ENCODE peak calls at places on chromosomes 3 and 15, in seven cellular contexts. One of them, this sample, is unnamed.
A peak's percentile ranks its signal among the peaks of the same experiment; 100 is the strongest.

GRCh38 chr15:69061414-69061842 is 46.9 kb downstream of the NOX5 start:
- DNase-seq in effector memory CD8-positive, alpha-beta T cell: no peak
- DNase-seq in activated CD8-positive, alpha-beta memory T cell treated with anti-CD3 and anti-CD28 coated beads, Interleukin-2, amount 50 U/mL, for 4 hours: no peak
- DNase-seq in IMR-90: no peak
- DNase-seq in Daoy: no peak
- DNase-seq in NCI-H1694: no peak
- DNase-seq in bronchial epithelial cell: no peak
- DNase-seq in this sample: no peak

GRCh38 chr3:17638351-17638750 is 104.1 kb downstream of the TBC1D5 start:
- DNase-seq in effector memory CD8-positive, alpha-beta T cell: no peak
- DNase-seq in activated CD8-positive, alpha-beta memory T cell treated with anti-CD3 and anti-CD28 coated beads, Interleukin-2, amount 50 U/mL, for 4 hours: no peak
- DNase-seq in IMR-90: peak; percentile 30
- DNase-seq in Daoy: no peak
- DNase-seq in NCI-H1694: no peak
- DNase-seq in bronchial epithelial cell: peak; percentile 21
- DNase-seq in this sample: no peak

GRCh38 chr15:62791694-62792093 is 250.9 kb upstream of the TPM1 start:
- DNase-seq in effector memory CD8-positive, alpha-beta T cell: no peak
- DNase-seq in activated CD8-positive, alpha-beta memory T cell treated with anti-CD3 and anti-CD28 coated beads, Interleukin-2, amount 50 U/mL, for 4 hours: no peak
- DNase-seq in IMR-90: no peak
- DNase-seq in Daoy: no peak
- DNase-seq in NCI-H1694: no peak
- DNase-seq in bronchial epithelial cell: no peak
- DNase-seq in this sample: no peak

GRCh38 chr3:135107043-135107442 is 312.0 kb downstream of the EPHB1 start:
- DNase-seq in effector memory CD8-positive, alpha-beta T cell: no peak
- DNase-seq in activated CD8-positive, alpha-beta memory T cell treated with anti-CD3 and anti-CD28 coated beads, Interleukin-2, amount 50 U/mL, for 4 hours: no peak
- DNase-seq in IMR-90: no peak
- DNase-seq in Daoy: no peak
- DNase-seq in NCI-H1694: no peak
- DNase-seq in bronchial epithelial cell: no peak
- DNase-seq in this sample: no peak

GRCh38 chr15:39118510-39118909 is 462.4 kb upstream of the THBS1 start:
- DNase-seq in effector memory CD8-positive, alpha-beta T cell: no peak
- DNase-seq in activated CD8-positive, alpha-beta memory T cell treated with anti-CD3 and anti-CD28 coated beads, Interleukin-2, amount 50 U/mL, for 4 hours: no peak
- DNase-seq in IMR-90: peak; percentile 80
- DNase-seq in Daoy: peak; percentile 73
- DNase-seq in NCI-H1694: no peak
- DNase-seq in bronchial epithelial cell: peak; percentile 83
- DNase-seq in this sample: no peak

GRCh38 chr3:58134468-58134867 is 76.3 kb downstream of the DNASE1L3 start:
- DNase-seq in effector memory CD8-positive, alpha-beta T cell: no peak
- DNase-seq in activated CD8-positive, alpha-beta memory T cell treated with anti-CD3 and anti-CD28 coated beads, Interleukin-2, amount 50 U/mL, for 4 hours: no peak
- DNase-seq in IMR-90: no peak
- DNase-seq in Daoy: no peak
- DNase-seq in NCI-H1694: no peak
- DNase-seq in bronchial epithelial cell: no peak
- DNase-seq in this sample: no peak

GRCh38 chr3:30368978-30369377 is 237.4 kb upstream of the TGFBR2 start:
- DNase-seq in effector memory CD8-positive, alpha-beta T cell: no peak
- DNase-seq in activated CD8-positive, alpha-beta memory T cell treated with anti-CD3 and anti-CD28 coated beads, Interleukin-2, amount 50 U/mL, for 4 hours: no peak
- DNase-seq in IMR-90: peak; percentile 73
- DNase-seq in Daoy: no peak
- DNase-seq in NCI-H1694: no peak
- DNase-seq in bronchial epithelial cell: peak; percentile 77
- DNase-seq in this sample: no peak

GRCh38 chr15:39613271-39613670 is 32.4 kb downstream of the THBS1 start:
- DNase-seq in effector memory CD8-positive, alpha-beta T cell: no peak
- DNase-seq in activated CD8-positive, alpha-beta memory T cell treated with anti-CD3 and anti-CD28 coated beads, Interleukin-2, amount 50 U/mL, for 4 hours: no peak
- DNase-seq in IMR-90: peak; percentile 25
- DNase-seq in Daoy: no peak
- DNase-seq in NCI-H1694: no peak
- DNase-seq in bronchial epithelial cell: peak; percentile 62
- DNase-seq in this sample: no peak

GRCh38 chr3:128850544-128850943 is 28.9 kb upstream of the ACAD9 start:
- DNase-seq in effector memory CD8-positive, alpha-beta T cell: no peak
- DNase-seq in activated CD8-positive, alpha-beta memory T cell treated with anti-CD3 and anti-CD28 coated beads, Interleukin-2, amount 50 U/mL, for 4 hours: no peak
- DNase-seq in IMR-90: no peak
- DNase-seq in Daoy: no peak
- DNase-seq in NCI-H1694: no peak
- DNase-seq in bronchial epithelial cell: no peak
- DNase-seq in this sample: no peak

GRCh38 chr3:56115199-56115598 is 353.1 kb downstream of the ERC2 start:
- DNase-seq in effector memory CD8-positive, alpha-beta T cell: no peak
- DNase-seq in activated CD8-positive, alpha-beta memory T cell treated with anti-CD3 and anti-CD28 coated beads, Interleukin-2, amount 50 U/mL, for 4 hours: no peak
- DNase-seq in IMR-90: no peak
- DNase-seq in Daoy: no peak
- DNase-seq in NCI-H1694: no peak
- DNase-seq in bronchial epithelial cell: no peak
- DNase-seq in this sample: no peak

GRCh38 chr15:31268108-31268501 is 58.5 kb upstream of the KLF13 start:
- DNase-seq in effector memory CD8-positive, alpha-beta T cell: no peak
- DNase-seq in activated CD8-positive, alpha-beta memory T cell treated with anti-CD3 and anti-CD28 coated beads, Interleukin-2, amount 50 U/mL, for 4 hours: no peak
- DNase-seq in IMR-90: no peak
- DNase-seq in Daoy: no peak
- DNase-seq in NCI-H1694: no peak
- DNase-seq in bronchial epithelial cell: no peak
- DNase-seq in this sample: peak; percentile 2

GRCh38 chr3:37229740-37230139 is 55.4 kb upstream of the LRRFIP2 start:
- DNase-seq in effector memory CD8-positive, alpha-beta T cell: no peak
- DNase-seq in activated CD8-positive, alpha-beta memory T cell treated with anti-CD3 and anti-CD28 coated beads, Interleukin-2, amount 50 U/mL, for 4 hours: no peak
- DNase-seq in IMR-90: no peak
- DNase-seq in Daoy: no peak
- DNase-seq in NCI-H1694: no peak
- DNase-seq in bronchial epithelial cell: no peak
- DNase-seq in this sample: no peak

GRCh38 chr3:194730369-194730768 is 44.7 kb downstream of the FAM43A start:
- DNase-seq in effector memory CD8-positive, alpha-beta T cell: no peak
- DNase-seq in activated CD8-positive, alpha-beta memory T cell treated with anti-CD3 and anti-CD28 coated beads, Interleukin-2, amount 50 U/mL, for 4 hours: no peak
- DNase-seq in IMR-90: no peak
- DNase-seq in Daoy: peak; percentile 72
- DNase-seq in NCI-H1694: no peak
- DNase-seq in bronchial epithelial cell: peak; percentile 89
- DNase-seq in this sample: no peak

GRCh38 chr3:187922704-187923393 is 177.6 kb upstream of the BCL6 start:
- DNase-seq in effector memory CD8-positive, alpha-beta T cell: no peak
- DNase-seq in activated CD8-positive, alpha-beta memory T cell treated with anti-CD3 and anti-CD28 coated beads, Interleukin-2, amount 50 U/mL, for 4 hours: no peak
- DNase-seq in IMR-90: peak; percentile 72
- DNase-seq in Daoy: peak; percentile 61
- DNase-seq in NCI-H1694: no peak
- DNase-seq in bronchial epithelial cell: peak; percentile 65
- DNase-seq in this sample: no peak

GRCh38 chr3:42601898-42602581 is 1.6 kb downstream of the NKTR start:
- DNase-seq in effector memory CD8-positive, alpha-beta T cell: no peak
- DNase-seq in activated CD8-positive, alpha-beta memory T cell treated with anti-CD3 and anti-CD28 coated beads, Interleukin-2, amount 50 U/mL, for 4 hours: no peak
- DNase-seq in IMR-90: peak; percentile 22
- DNase-seq in Daoy: no peak
- DNase-seq in NCI-H1694: no peak
- DNase-seq in bronchial epithelial cell: peak; percentile 33
- DNase-seq in this sample: no peak

GRCh38 chr15:84715442-84716035 is 400 bp downstream of the SEC11A start:
- DNase-seq in effector memory CD8-positive, alpha-beta T cell: no peak
- DNase-seq in activated CD8-positive, alpha-beta memory T cell treated with anti-CD3 and anti-CD28 coated beads, Interleukin-2, amount 50 U/mL, for 4 hours: peak; percentile 27
- DNase-seq in IMR-90: peak; percentile 28
- DNase-seq in Daoy: peak; percentile 8
- DNase-seq in NCI-H1694: no peak
- DNase-seq in bronchial epithelial cell: peak; percentile 60
- DNase-seq in this sample: no peak

GRCh38 chr15:78957416-78958093 is 12.7 kb upstream of the CTSH start:
- DNase-seq in effector memory CD8-positive, alpha-beta T cell: no peak
- DNase-seq in activated CD8-positive, alpha-beta memory T cell treated with anti-CD3 and anti-CD28 coated beads, Interleukin-2, amount 50 U/mL, for 4 hours: no peak
- DNase-seq in IMR-90: no peak
- DNase-seq in Daoy: no peak
- DNase-seq in NCI-H1694: no peak
- DNase-seq in bronchial epithelial cell: no peak
- DNase-seq in this sample: no peak

GRCh38 chr15:23855947-23856346 is 168.8 kb upstream of the NDN start:
- DNase-seq in effector memory CD8-positive, alpha-beta T cell: no peak
- DNase-seq in activated CD8-positive, alpha-beta memory T cell treated with anti-CD3 and anti-CD28 coated beads, Interleukin-2, amount 50 U/mL, for 4 hours: no peak
- DNase-seq in IMR-90: no peak
- DNase-seq in Daoy: no peak
- DNase-seq in NCI-H1694: no peak
- DNase-seq in bronchial epithelial cell: no peak
- DNase-seq in this sample: no peak